ENCODE peak calls at places on chromosomes 11 and 22, in five cellular contexts. X, P, Q, K and U are unnamed samples.

GRCh38 chr11:134450186-134450585 is 38.1 kb upstream of the B3GAT1 start:
- DNase-seq in X (no peak), P (no peak), Q (no peak), K (no peak), U (no peak)

GRCh38 chr11:12543596-12544415 is 130.4 kb upstream of the TEAD1 start:
- DNase-seq in X (no peak), P (no peak), Q (no peak), K (no peak), U (no peak)

GRCh38 chr22:36156515-36157419 is 3.8 kb downstream of the APOL3 start:
- DNase-seq in X (no peak), P (no peak), Q (peak), K (peak), U (peak)

GRCh38 chr11:2090172-2091111 is 48.7 kb downstream of the IGF2 start:
- DNase-seq in X (no peak), P (no peak), Q (peak), K (no peak), U (no peak)

GRCh38 chr22:46884365-46884764 is 121.9 kb downstream of the TBC1D22A start:
- DNase-seq in X (no peak), P (no peak), Q (no peak), K (no peak), U (no peak)

GRCh38 chr11:73114110-73114834 is 27.8 kb downstream of the FCHSD2 start:
- DNase-seq in X (no peak), P (no peak), Q (no peak), K (no peak), U (no peak)

GRCh38 chr11:26229270-26229669 is 102.7 kb upstream of the ANO3 start:
- DNase-seq in X (no peak), P (no peak), Q (no peak), K (no peak), U (no peak)

GRCh38 chr11:117281159-117281558 is 10.0 kb upstream of the BACE1-AS start:
- DNase-seq in X (no peak), P (no peak), Q (peak), K (no peak), U (no peak)

GRCh38 chr22:43848366-43849171 is 13.7 kb downstream of the SULT4A1 start:
- DNase-seq in X (no peak), P (no peak), Q (no peak), K (peak), U (no peak)

GRCh38 chr11:10657308-10658271 is 36.0 kb downstream of the IRAG1 start:
- DNase-seq in X (no peak), P (peak), Q (peak), K (no peak), U (no peak)

GRCh38 chr11:118625976-118626375 is 18.6 kb downstream of the PHLDB1 start:
- DNase-seq in X (no peak), P (no peak), Q (no peak), K (no peak), U (peak)

GRCh38 chr11:62427630-62428233 is 8.9 kb downstream of the SCGB1A1 start:
- DNase-seq in X (no peak), P (no peak), Q (no peak), K (no peak), U (no peak)

GRCh38 chr22:45318558-45319318 is 9.0 kb downstream of the FAM118A start:
- DNase-seq in X (no peak), P (no peak), Q (peak), K (no peak), U (no peak)

GRCh38 chr22:45308624-45309421 is 911 bp upstream of the FAM118A start:
- DNase-seq in X (no peak), P (no peak), Q (no peak), K (no peak), U (peak)

GRCh38 chr22:33386270-33386669 is 328.1 kb upstream of the SYN3 start:
- DNase-seq in X (no peak), P (no peak), Q (no peak), K (no peak), U (no peak)